ENCODE peak calls at places on chromosome 1, in five cellular contexts. I, F, J, C and E are unnamed samples.

GRCh38 chr1:246128494-246129069 is 378.5 kb downstream of the SMYD3 start:
- DNase-seq in I (no peak), F (no peak), J (no peak), C (no peak), E (no peak)

GRCh38 chr1:28437924-28438699 is 67.7 kb upstream of the RCC1 start:
- DNase-seq in I (peak; percentile 81), F (peak; percentile 47), J (no peak), C (peak; percentile 93), E (peak; percentile 98)

GRCh38 chr1:54407957-54408700 is 1.9 kb upstream of the SSBP3 start:
- DNase-seq in I (no peak), F (no peak), J (no peak), C (peak; percentile 94), E (peak; percentile 93)

GRCh38 chr1:151514366-151514765 is 3.2 kb downstream of the CGN start:
- DNase-seq in I (peak; percentile 34), F (no peak), J (no peak), C (peak; percentile 41), E (no peak)

GRCh38 chr1:163076981-163077761 is 8.0 kb downstream of the RGS4 start:
- DNase-seq in I (no peak), F (no peak), J (no peak), C (no peak), E (no peak)

GRCh38 chr1:36691374-36691773 is 208.7 kb upstream of the CSF3R start:
- DNase-seq in I (no peak), F (no peak), J (no peak), C (peak; percentile 86), E (peak; percentile 11)

GRCh38 chr1:202007703-202008489 is 2.5 kb upstream of the ELF3 start:
- DNase-seq in I (peak; percentile 93), F (no peak), J (no peak), C (peak; percentile 94), E (no peak)

GRCh38 chr1:245735831-245736530 is 581.2 kb downstream of the KIF26B start:
- DNase-seq in I (no peak), F (no peak), J (no peak), C (no peak), E (peak; percentile 58)

GRCh38 chr1:30407862-30408580 is 315.4 kb downstream of the MATN1 start:
- DNase-seq in I (no peak), F (peak; percentile 60), J (no peak), C (no peak), E (peak; percentile 50)

GRCh38 chr1:14835725-14836124 is 237.2 kb downstream of the KAZN start:
- DNase-seq in I (no peak), F (no peak), J (no peak), C (no peak), E (peak; percentile 32)

GRCh38 chr1:176998396-176998795 is 166.1 kb downstream of the ASTN1 start:
- DNase-seq in I (no peak), F (no peak), J (no peak), C (no peak), E (no peak)

DNA sequence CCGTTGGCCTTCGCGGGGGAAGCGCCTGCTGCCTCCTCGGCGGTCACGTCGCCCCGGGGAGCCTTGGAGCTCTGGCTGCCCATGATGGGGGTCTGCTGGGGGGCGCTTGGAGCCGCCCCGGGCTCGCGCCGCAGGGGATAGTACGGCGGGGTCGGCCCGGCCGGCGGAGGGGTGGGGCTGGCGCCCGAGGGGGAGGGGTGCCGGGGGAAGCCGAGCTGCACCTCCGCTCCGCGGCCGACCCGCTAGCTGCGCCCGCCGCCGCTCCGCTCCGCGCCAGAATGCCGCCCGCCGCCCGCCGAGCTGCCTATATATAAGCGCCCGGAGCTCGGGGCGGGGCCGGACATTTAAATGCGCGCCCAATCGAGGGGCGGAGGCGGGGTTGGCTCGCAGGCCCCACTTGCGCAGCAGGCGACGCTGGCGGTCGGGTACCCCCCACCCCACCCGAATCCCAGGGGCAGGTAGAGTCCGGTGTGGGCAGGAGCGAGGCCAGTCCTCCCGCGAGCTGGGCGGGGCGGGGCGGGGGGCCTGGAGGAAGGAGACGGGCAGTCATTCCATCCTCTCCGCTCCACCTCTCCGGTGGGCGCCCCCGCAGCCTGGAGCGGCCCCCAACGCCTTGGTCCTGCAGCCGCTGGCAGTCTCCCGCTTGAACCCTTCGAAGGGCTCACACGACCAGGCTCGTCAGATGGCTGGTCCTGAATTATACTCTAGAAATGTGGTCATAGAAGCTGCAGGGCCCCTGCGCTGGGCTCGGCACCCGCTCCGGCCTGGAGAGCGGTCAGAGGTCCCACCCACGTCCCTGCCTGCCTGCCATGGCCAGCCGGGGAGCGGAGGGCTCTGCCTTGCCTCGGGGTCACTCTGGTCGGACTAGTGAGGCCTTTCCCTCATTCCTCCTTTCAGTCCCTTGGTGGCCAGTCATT is at the start of gene MARCKSL1:
- DNase-seq in I (peak; percentile 89), F (peak; percentile 96), J (peak; percentile 85), C (peak; percentile 53), E (peak; percentile 79)
- H2AFZ ChIP-seq in I (peak within 1 kb of the TSS; percentile 16), F (peak within 1 kb of the TSS; percentile 59), J (no peak within 1 kb of the TSS), C (peak within 1 kb of the TSS; percentile 56), E (peak within 1 kb of the TSS; percentile 62)

GRCh38 chr1:212437179-212437798 is 4.6 kb downstream of the NENF start:
- DNase-seq in I (no peak), F (no peak), J (no peak), C (no peak), E (no peak)

GRCh38 chr1:212433577-212434462 is 1.1 kb downstream of the NENF start:
- DNase-seq in I (no peak), F (peak; percentile 31), J (no peak), C (no peak), E (peak; percentile 38)

GRCh38 chr1:212432163-212432705 is 486 bp upstream of the NENF start:
- DNase-seq in I (no peak), F (no peak), J (no peak), C (no peak), E (peak; percentile 48)

GRCh38 chr1:212432706-212433576 is at the start of gene NENF:
- DNase-seq in I (peak; percentile 94), F (peak; percentile 98), J (peak; percentile 74), C (peak; percentile 55), E (peak; percentile 97)

DNA sequence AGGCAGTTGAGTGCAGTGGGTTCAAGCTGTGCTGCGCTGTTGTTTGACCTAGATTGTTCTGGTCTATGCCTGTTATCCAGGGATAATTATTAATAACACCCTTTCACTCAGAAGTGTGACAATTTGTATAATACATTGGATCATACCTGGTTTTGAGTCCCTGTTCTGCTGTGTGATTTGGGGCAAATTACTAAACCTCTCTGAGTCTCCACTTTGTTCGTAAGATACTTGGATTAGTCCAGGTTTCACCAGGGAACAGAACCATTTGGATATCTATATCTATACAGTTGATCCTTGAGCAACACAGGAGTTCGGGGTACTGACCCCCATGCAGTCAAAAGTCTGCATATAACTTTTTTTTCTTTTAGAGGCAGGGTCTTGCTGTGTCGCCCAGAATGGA is 2.3 kb downstream of the NENF start:
- DNase-seq in I (no peak), F (no peak), J (no peak), C (no peak), E (no peak)
- H3K9me2 ChIP-seq in I (no peaks in the 10 kb centered on the region), F (no peaks in the 10 kb centered on the region), J (no peaks in the 10 kb centered on the region), C (no peaks in the 10 kb centered on the region), E (no peaks in the 10 kb centered on the region)

GRCh38 chr1:114458208-114458777 is 52.7 kb downstream of the TRIM33 start:
- DNase-seq in I (no peak), F (no peak), J (no peak), C (peak; percentile 68), E (peak; percentile 79)
- H3K27ac ChIP-seq in I (peak overlapping the region; percentile 73), F (no peak overlapping the region), J (no peak overlapping the region), C (peak overlapping the region; percentile 26), E (peak overlapping the region; percentile 82)

DNA sequence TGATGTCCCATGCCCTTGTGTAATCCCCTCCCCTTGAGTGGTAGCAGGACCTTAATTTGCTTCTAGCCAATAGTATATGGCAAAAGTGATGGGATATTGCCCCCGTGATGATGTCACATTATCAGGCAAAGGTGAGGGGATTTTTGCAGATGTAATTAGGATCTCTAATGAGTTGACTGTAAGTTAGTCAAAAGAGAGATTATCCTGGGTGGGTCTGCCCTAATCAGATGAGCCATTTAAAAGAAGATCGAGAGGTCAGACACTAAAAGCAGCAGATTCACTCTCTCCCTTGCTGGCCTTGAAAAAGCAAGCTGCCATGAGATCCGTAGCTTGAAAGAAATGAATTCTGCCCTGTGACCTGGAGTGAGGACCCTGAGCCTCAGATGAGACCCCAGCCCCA is 50.1 kb upstream of the TARBP1 start:
- DNase-seq in I (no peak), F (no peak), J (no peak), C (no peak), E (no peak)
- H2AFZ ChIP-seq in I (no peak overlapping the region), F (no peak overlapping the region), J (no peak overlapping the region), C (no peak overlapping the region), E (no peak overlapping the region)